ENCODE peak calls at places on chromosomes 2 and 18, in five cellular contexts. U, P, Y, N and J are unnamed samples.

GRCh38 chr2:170525566-170525900 is 189.6 kb upstream of the SP5 start:
- DNase-seq in N (peak), Y (peak), P (peak), U (peak), J (no peak)

GRCh38 chr2:189628817-189629552 is 32.3 kb upstream of the ASNSD1 start:
- DNase-seq in N (no peak), Y (no peak), P (peak), U (no peak), J (no peak)

GRCh38 chr2:47283687-47284086 is 119.3 kb upstream of the MSH2 start:
- DNase-seq in U (no peak), Y (no peak), N (no peak), P (no peak), J (no peak)

GRCh38 chr2:84888401-84889276 is 7.8 kb upstream of the TRABD2A start:
- DNase-seq in P (peak), N (peak), U (no peak), Y (no peak), J (no peak)

GRCh38 chr2:195318440-195319111 is 338.4 kb upstream of the SLC39A10 start:
- DNase-seq in N (peak), Y (no peak), P (peak), U (peak), J (peak)

GRCh38 chr2:192783643-192784042 is 588.9 kb upstream of the TMEFF2 start:
- DNase-seq in U (no peak), P (no peak), Y (no peak), N (no peak), J (no peak)

GRCh38 chr2:98295721-98296414 is 50.4 kb upstream of the CNGA3 start:
- DNase-seq in N (no peak), Y (no peak), U (no peak), P (no peak), J (no peak)

GRCh38 chr2:204885747-204886146 is 340.5 kb downstream of the PARD3B start:
- DNase-seq in N (no peak), Y (no peak), P (no peak), U (no peak), J (peak)

GRCh38 chr2:133568598-133568997 is 335 bp upstream of the NCKAP5 start:
- DNase-seq in N (no peak), U (no peak), Y (no peak), P (no peak), J (peak)

GRCh38 chr2:161250864-161251436 is 57.3 kb upstream of the PSMD14 start:
- DNase-seq in Y (no peak), N (no peak), U (no peak), P (peak), J (peak)

GRCh38 chr2:128260239-128261138 is 58.2 kb downstream of the HS6ST1 start:
- DNase-seq in N (no peak), P (peak), U (no peak), Y (no peak), J (peak)

GRCh38 chr2:1024981-1025380 is 74.3 kb downstream of the SNTG2 start:
- DNase-seq in P (no peak), U (no peak), Y (no peak), N (no peak), J (no peak)

GRCh38 chr18:3593381-3593903 is 143.5 kb downstream of the TGIF1 start:
- DNase-seq in N (peak), Y (no peak), P (peak), U (no peak), J (peak)

GRCh38 chr2:120675460-120676130 is 60.1 kb upstream of the GLI2 start:
- DNase-seq in N (peak), U (peak), P (peak), Y (peak), J (peak)

GRCh38 chr18:59996370-59996966 is 96.7 kb downstream of the PMAIP1 start:
- DNase-seq in Y (no peak), N (peak), P (peak), U (peak), J (peak)

GRCh38 chr2:223692227-223692947 is 90.2 kb upstream of the SCG2 start:
- DNase-seq in N (no peak), U (peak), P (peak), Y (peak), J (peak)

GRCh38 chr2:33671198-33671597 is 72.1 kb upstream of the FAM98A start:
- DNase-seq in P (no peak), U (no peak), N (no peak), Y (no peak), J (no peak)

GRCh38 chr18:57813245-57813644 is 10.1 kb upstream of the ATP8B1 start:
- DNase-seq in N (no peak), Y (no peak), U (no peak), P (peak), J (no peak)

GRCh38 chr18:10085405-10085804 is 171.6 kb downstream of the VAPA start:
- DNase-seq in U (no peak), P (no peak), Y (no peak), N (no peak), J (no peak)

GRCh38 chr2:56534321-56534720 is 350.5 kb downstream of the CCDC85A start:
- DNase-seq in U (no peak), P (no peak), Y (no peak), N (no peak), J (no peak)

GRCh38 chr2:201996681-201997254 is 36.9 kb upstream of the FZD7 start:
- DNase-seq in U (no peak), P (no peak), Y (no peak), N (no peak), J (no peak)

GRCh38 chr18:44758821-44759624 is 78.3 kb downstream of the SETBP1 start:
- DNase-seq in P (no peak), N (no peak), U (no peak), Y (no peak), J (no peak)
- H3K4me3 ChIP-seq in P (no peak), N (no peak), U (no peak), Y (no peak), J (no peak)

DNA sequence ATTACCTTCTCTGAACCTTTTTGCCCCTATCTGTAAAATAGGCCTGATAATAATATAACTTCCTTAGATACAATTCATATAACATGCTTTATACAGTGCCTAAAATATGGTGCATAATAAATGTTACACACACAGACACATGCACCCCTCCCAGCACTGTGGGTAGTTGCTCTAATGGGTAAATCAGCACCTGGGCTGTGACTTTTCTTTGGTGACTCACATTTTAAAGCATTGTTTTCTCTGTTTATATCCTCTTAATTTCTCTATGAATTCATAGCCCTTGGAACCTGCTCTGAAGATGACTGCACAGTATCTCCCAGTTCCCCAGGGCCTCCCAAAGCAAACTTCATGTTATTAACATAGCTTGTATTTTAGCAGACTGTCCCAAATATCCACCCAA is 248.2 kb upstream of the TNP1 start:
- DNase-seq in P (no peak), Y (no peak), N (no peak), U (no peak), J (no peak)
- H3K27ac ChIP-seq in P (no peak), Y (no peak), N (no peak), U (no peak), J (no peak)

GRCh38 chr2:156338578-156338977 is 6.1 kb upstream of the NR4A2 start:
- DNase-seq in Y (no peak), U (no peak), N (no peak), P (no peak), J (no peak)
- H3K4me3 ChIP-seq in Y (no peak), U (no peak), N (no peak), P (no peak), J (no peak)

GRCh38 chr18:22171839-22172582 is 2.6 kb downstream of the GATA6 start:
- DNase-seq in P (peak), Y (no peak), U (peak), N (no peak), J (no peak)

GRCh38 chr18:22172594-22173049 is 3.2 kb downstream of the GATA6 start:
- DNase-seq in P (peak), Y (no peak), U (peak), N (no peak), J (no peak)

GRCh38 chr18:22169889-22170420 is 566 bp downstream of the GATA6 start:
- DNase-seq in U (peak), Y (peak), N (no peak), P (peak), J (peak)

GRCh38 chr18:22170421-22171262 is 1.3 kb downstream of the GATA6 start:
- DNase-seq in P (peak), Y (peak), U (peak), N (peak), J (peak)

DNA sequence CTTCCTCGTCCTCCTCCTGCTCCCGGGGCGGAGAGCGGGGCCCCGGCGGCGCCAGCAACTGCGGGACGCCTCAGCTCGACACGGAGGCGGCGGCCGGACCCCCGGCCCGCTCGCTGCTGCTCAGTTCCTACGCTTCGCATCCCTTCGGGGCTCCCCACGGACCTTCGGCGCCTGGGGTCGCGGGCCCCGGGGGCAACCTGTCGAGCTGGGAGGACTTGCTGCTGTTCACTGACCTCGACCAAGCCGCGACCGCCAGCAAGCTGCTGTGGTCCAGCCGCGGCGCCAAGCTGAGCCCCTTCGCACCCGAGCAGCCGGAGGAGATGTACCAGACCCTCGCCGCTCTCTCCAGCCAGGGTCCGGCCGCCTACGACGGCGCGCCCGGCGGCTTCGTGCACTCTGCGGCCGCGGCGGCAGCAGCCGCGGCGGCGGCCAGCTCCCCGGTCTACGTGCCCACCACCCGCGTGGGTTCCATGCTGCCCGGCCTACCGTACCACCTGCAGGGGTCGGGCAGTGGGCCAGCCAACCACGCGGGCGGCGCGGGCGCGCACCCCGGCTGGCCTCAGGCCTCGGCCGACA is 2.0 kb downstream of the GATA6 start:
- DNase-seq in N (no peak), U (peak), Y (no peak), P (no peak), J (no peak)
- H3K27ac ChIP-seq in N (peak), U (peak), Y (peak), P (peak), J (no peak)

DNA sequence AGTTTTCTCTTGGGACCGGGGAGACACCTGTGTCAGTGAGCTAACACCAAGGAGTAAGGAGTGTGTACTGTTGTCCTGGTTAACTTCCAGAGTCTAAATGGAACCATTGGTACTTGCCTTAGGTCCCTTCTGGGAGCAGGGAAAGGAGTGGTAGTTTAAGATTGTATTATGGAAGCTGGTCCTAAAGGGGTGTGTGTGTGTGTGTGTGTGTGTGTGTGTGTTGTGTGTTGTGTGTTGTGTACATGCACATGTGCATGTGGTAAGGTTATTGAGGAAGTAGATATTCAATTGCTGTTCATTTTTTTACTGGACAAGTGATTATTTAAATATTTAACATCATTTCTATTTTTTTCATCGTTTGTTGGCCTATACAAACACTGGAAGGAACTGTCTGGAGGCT is 1.4 kb downstream of the APLF start:
- DNase-seq in P (no peak), Y (no peak), U (no peak), N (no peak), J (no peak)
- H3K4me3 ChIP-seq in P (no peak), Y (no peak), U (no peak), N (no peak), J (peak)

GRCh38 chr18:77113361-77114069 is 19.1 kb downstream of the MBP start:
- DNase-seq in U (no peak), P (no peak), N (no peak), Y (peak), J (no peak)
- H3K27ac ChIP-seq in U (peak), P (no peak), N (peak), Y (peak), J (no peak)

GRCh38 chr18:70366670-70367069 is 77.8 kb downstream of the SOCS6 start:
- DNase-seq in N (no peak), Y (no peak), U (no peak), P (no peak), J (no peak)

GRCh38 chr18:70363861-70364260 is 75.0 kb downstream of the SOCS6 start:
- DNase-seq in N (no peak), Y (no peak), P (peak), U (no peak), J (no peak)

GRCh38 chr18:70368903-70369302 is 80.1 kb downstream of the SOCS6 start:
- DNase-seq in N (no peak), Y (no peak), P (no peak), U (no peak), J (no peak)

GRCh38 chr18:70365361-70365760 is 76.5 kb downstream of the SOCS6 start:
- DNase-seq in N (no peak), P (no peak), U (no peak), Y (no peak), J (no peak)

GRCh38 chr18:70366174-70366573 is 77.3 kb downstream of the SOCS6 start:
- DNase-seq in U (no peak), P (no peak), N (no peak), Y (no peak), J (peak)
- H3K4me3 ChIP-seq in U (no peak), P (no peak), N (no peak), Y (no peak), J (no peak)

GRCh38 chr2:11407413-11407812 is 58.5 kb downstream of the E2F6 start:
- DNase-seq in Y (no peak), N (no peak), P (no peak), U (no peak), J (no peak)
- H3K27ac ChIP-seq in Y (peak), N (peak), P (peak), U (no peak), J (no peak)

GRCh38 chr2:236164983-236165301 is 3.2 kb downstream of the GBX2 start:
- DNase-seq in U (no peak), N (no peak), P (no peak), Y (no peak), J (no peak)
- H3K4me3 ChIP-seq in U (no peak), N (no peak), P (no peak), Y (no peak), J (peak)

DNA sequence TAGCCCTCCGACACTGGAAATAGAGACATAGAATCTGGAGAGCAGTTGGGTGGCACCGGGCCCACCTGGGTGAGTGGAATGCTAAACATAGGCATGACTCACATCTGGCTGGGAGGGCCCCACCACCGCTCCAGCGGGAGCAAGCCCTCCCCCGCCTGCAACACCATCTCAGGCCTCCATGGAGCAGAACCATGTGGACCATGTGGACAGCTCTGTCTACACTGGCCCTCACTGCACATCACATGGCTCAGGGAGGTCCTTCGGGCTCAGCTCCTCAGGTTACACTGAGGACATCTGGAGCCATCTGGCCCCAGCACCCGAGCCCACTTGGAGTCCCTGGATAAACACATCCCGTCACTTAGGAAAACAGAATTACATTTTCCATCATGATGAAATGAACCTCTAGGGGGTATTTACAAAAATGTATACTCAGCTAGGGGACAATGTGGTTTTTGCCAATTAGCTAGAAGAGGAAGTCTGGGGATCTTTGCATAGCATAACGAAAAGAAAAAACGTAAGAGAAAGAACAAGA is 30.8 kb upstream of the MLPH start:
- DNase-seq in N (no peak), U (no peak), Y (peak), P (peak), J (no peak)
- H3K27ac ChIP-seq in N (no peak), U (no peak), Y (peak), P (peak), J (no peak)